ENCODE peak calls at places on chromosomes 5 and 9, in eight cellular contexts. N is memory B cell; B is stimulated activated CD4-positive, alpha-beta T cell treated with anti-CD3 and anti-CD28 coated beads, Interleukin-1b, Interleukin-23, amount 100 ng/mL, for 48 hours; A is H4; M is omental fat pad; I is retinal pigment epithelial cell; F is GM03348; R is central memory CD4-positive, alpha-beta T cell. K is an unnamed sample.

GRCh38 chr9:122806661-122807060 is 6.7 kb downstream of the OR1K1 start:
- DNase-seq in N (no peak), B (peak), A (no peak), M (no peak), I (no peak), F (no peak), R (no peak), K (no peak)

GRCh38 chr5:58246521-58246944 is 213.4 kb downstream of the PLK2 start:
- DNase-seq in N (no peak), B (no peak), A (no peak), M (no peak), I (no peak), F (peak), R (no peak), K (no peak)

GRCh38 chr5:94217745-94218144 is 400.7 kb downstream of the KIAA0825 start:
- DNase-seq in N (no peak), B (no peak), A (no peak), M (no peak), I (no peak), F (no peak), R (no peak), K (no peak)

GRCh38 chr9:110601098-110601497 is 21.6 kb upstream of the SVEP1 start:
- DNase-seq in N (no peak), B (no peak), A (no peak), M (no peak), I (no peak), F (no peak), R (no peak), K (no peak)

GRCh38 chr5:115068239-115069086 is 101.2 kb downstream of the TRIM36 start:
- DNase-seq in N (no peak), B (peak), A (peak), M (no peak), I (peak), F (no peak), R (peak), K (no peak)

GRCh38 chr5:10454591-10455272 is 13.1 kb downstream of the ROPN1L start:
- DNase-seq in N (no peak), B (no peak), A (no peak), M (no peak), I (no peak), F (peak), R (no peak), K (no peak)

GRCh38 chr5:134568761-134569725 is 43.6 kb downstream of the JADE2 start:
- DNase-seq in N (no peak), B (no peak), A (peak), M (peak), I (no peak), F (no peak), R (no peak), K (no peak)

GRCh38 chr9:89699646-89700045 is 94.8 kb downstream of the GADD45G start:
- DNase-seq in N (no peak), B (no peak), A (no peak), M (no peak), I (no peak), F (no peak), R (no peak), K (no peak)

GRCh38 chr9:38288502-38288901 is 104.0 kb upstream of the ALDH1B1 start:
- DNase-seq in N (no peak), B (no peak), A (no peak), M (no peak), I (no peak), F (no peak), R (no peak), K (no peak)

GRCh38 chr5:135042595-135042994 is 8.6 kb upstream of the PITX1 start:
- DNase-seq in N (no peak), B (no peak), A (no peak), M (no peak), I (no peak), F (no peak), R (no peak), K (no peak)

GRCh38 chr5:7902993-7903625 is 34.2 kb downstream of the MTRR start:
- DNase-seq in N (no peak), B (no peak), A (no peak), M (no peak), I (no peak), F (no peak), R (no peak), K (no peak)

GRCh38 chr9:81035171-81035570 is 654.2 kb downstream of the TLE1 start:
- DNase-seq in N (no peak), B (no peak), A (peak), M (no peak), I (peak), F (no peak), R (no peak), K (no peak)

GRCh38 chr9:8419871-8420270 is 620.3 kb upstream of the DMAC1 start:
- DNase-seq in N (no peak), B (no peak), A (no peak), M (no peak), I (no peak), F (no peak), R (no peak), K (no peak)

GRCh38 chr9:127166651-127167524 is 44.5 kb upstream of the ANGPTL2 start:
- DNase-seq in N (peak), B (no peak), A (peak), M (no peak), I (no peak), F (peak), R (no peak), K (no peak)

GRCh38 chr5:112660359-112660758 is 77.3 kb upstream of the APC start:
- DNase-seq in N (no peak), B (no peak), A (no peak), M (no peak), I (no peak), F (no peak), R (no peak), K (no peak)

GRCh38 chr9:92332577-92333287 is 7.0 kb downstream of the CENPP start:
- DNase-seq in N (no peak), B (no peak), A (no peak), M (no peak), I (no peak), F (no peak), R (no peak), K (no peak)

GRCh38 chr5:88666761-88667186 is 216.2 kb downstream of the MEF2C start:
- DNase-seq in N (no peak), B (no peak), A (peak), M (no peak), I (no peak), F (no peak), R (no peak), K (no peak)

GRCh38 chr9:82273121-82273520 is 284.5 kb downstream of the SPATA31D1 start:
- DNase-seq in N (no peak), B (no peak), A (no peak), M (no peak), I (peak), F (no peak), R (no peak), K (no peak)

GRCh38 chr9:133907302-133907880 is 84.7 kb downstream of the VAV2 start:
- DNase-seq in N (no peak), B (no peak), A (no peak), M (no peak), I (no peak), F (no peak), R (no peak), K (no peak)

GRCh38 chr5:137205237-137205636 is 293.9 kb downstream of the SPOCK1 start:
- DNase-seq in N (no peak), B (no peak), A (no peak), M (no peak), I (no peak), F (no peak), R (no peak), K (no peak)

GRCh38 chr9:133691659-133692363 is 46.3 kb downstream of the SARDH start:
- DNase-seq in N (no peak), B (peak), A (no peak), M (no peak), I (no peak), F (no peak), R (no peak), K (no peak)

GRCh38 chr5:2334686-2335085 is 416.8 kb downstream of the IRX2 start:
- DNase-seq in N (no peak), B (no peak), A (no peak), M (no peak), I (no peak), F (no peak), R (no peak), K (no peak)

GRCh38 chr5:127001621-127002296 is 28.6 kb downstream of the MARCHF3 start:
- DNase-seq in N (no peak), B (no peak), A (peak), M (no peak), I (peak), F (peak), R (no peak), K (no peak)

K was measured in AML-193.